ENCODE peak calls at places on chromosome 7, in eight cellular contexts. M is fibroblast of the aortic adventitia, L is DMS153, O is COR-L47, W is bronchial epithelial cell, F is T-cell, G is hepatocyte, U is K562. B is an unnamed sample.

GRCh38 chr7:21639206-21639868 is 96.5 kb downstream of the DNAH11 start:
- DNase-seq in M (no peak), L (no peak), O (no peak), W (no peak), F (no peak), G (no peak), U (no peak), B (no peak)

GRCh38 chr7:33649476-33650441 is 255.6 kb upstream of the BMPER start:
- DNase-seq in M (no peak), L (no peak), O (no peak), W (peak; percentile 54), F (no peak), G (no peak), U (no peak), B (no peak)

GRCh38 chr7:135714534-135715009 is 13.4 kb downstream of the SLC13A4 start:
- DNase-seq in M (peak; percentile 36), L (no peak), O (no peak), W (peak; percentile 63), F (no peak), G (peak; percentile 12), U (no peak), B (no peak)

GRCh38 chr7:91446819-91447218 is 182.6 kb downstream of the FZD1 start:
- DNase-seq in M (no peak), L (no peak), O (no peak), W (no peak), F (no peak), G (no peak), U (no peak), B (no peak)

GRCh38 chr7:94529516-94529915 is 19.9 kb downstream of the CASD1 start:
- DNase-seq in M (peak; percentile 65), L (no peak), O (no peak), W (no peak), F (no peak), G (no peak), U (no peak), B (no peak)

GRCh38 chr7:87398441-87398840 is 53.0 kb downstream of the CROT start:
- DNase-seq in M (peak; percentile 20), L (no peak), O (no peak), W (peak; percentile 88), F (no peak), G (no peak), U (no peak), B (no peak)

GRCh38 chr7:138924551-138925225 is 56.5 kb downstream of the KIAA1549 start:
- DNase-seq in M (peak; percentile 22), L (no peak), O (no peak), W (no peak), F (no peak), G (no peak), U (no peak), B (no peak)

GRCh38 chr7:134693256-134693655 is 46.6 kb downstream of the BPGM start:
- DNase-seq in M (peak; percentile 95), L (no peak), O (no peak), W (peak; percentile 90), F (no peak), G (peak; percentile 32), U (no peak), B (no peak)

GRCh38 chr7:79778786-79779382 is 325.4 kb upstream of the MAGI2 start:
- DNase-seq in M (peak; percentile 82), L (no peak), O (no peak), W (peak; percentile 70), F (no peak), G (peak; percentile 44), U (no peak), B (no peak)

GRCh38 chr7:44655341-44655740 is 48.9 kb downstream of the OGDH start:
- DNase-seq in M (no peak), L (no peak), O (no peak), W (no peak), F (no peak), G (no peak), U (no peak), B (no peak)

GRCh38 chr7:149281508-149282330 is 19.7 kb downstream of the ZNF783 start:
- DNase-seq in M (no peak), L (no peak), O (no peak), W (no peak), F (no peak), G (no peak), U (no peak), B (no peak)

GRCh38 chr7:155741805-155742204 is 70.5 kb downstream of the SHH start:
- DNase-seq in M (no peak), L (no peak), O (no peak), W (no peak), F (no peak), G (no peak), U (no peak), B (no peak)

GRCh38 chr7:48511021-48511579 is 339.8 kb downstream of the ABCA13 start:
- DNase-seq in M (no peak), L (no peak), O (no peak), W (peak; percentile 23), F (no peak), G (no peak), U (no peak), B (no peak)

GRCh38 chr7:106056513-106057203 is 55.5 kb downstream of the SYPL1 start:
- DNase-seq in M (peak; percentile 78), L (peak; percentile 22), O (peak; percentile 78), W (peak; percentile 65), F (peak; percentile 58), G (peak; percentile 81), U (peak; percentile 83), B (no peak)

GRCh38 chr7:112439476-112439875 is 10.8 kb upstream of the IFRD1 start:
- DNase-seq in M (no peak), L (no peak), O (no peak), W (no peak), F (no peak), G (no peak), U (no peak), B (no peak)

B was measured in NCI-H510A.